ENCODE peak calls at places on chromosomes 16 and 17, in four cellular contexts. One of them, this sample, is unnamed.

GRCh38 chr17:40524243-40524965 is 23.0 kb upstream of the TNS4 start:
- DNase-seq in GM12878: no peak
- DNase-seq in WTC11: peak; percentile 8
- DNase-seq in K562: no peak
- DNase-seq in this sample: peak; percentile 72

GRCh38 chr17:63476494-63476856 is 386 bp upstream of the ACE start:
- DNase-seq in GM12878: no peak
- DNase-seq in K562: peak; percentile 81
- DNase-seq in WTC11: peak; percentile 65
- DNase-seq in this sample: no peak

GRCh38 chr17:55609737-55610201 is 98.5 kb upstream of the SMIM36 start:
- DNase-seq in GM12878: no peak
- DNase-seq in WTC11: no peak
- DNase-seq in K562: no peak
- DNase-seq in this sample: no peak

GRCh38 chr17:9209347-9209746 is 188.0 kb downstream of the NTN1 start:
- DNase-seq in K562: no peak
- DNase-seq in WTC11: no peak
- DNase-seq in GM12878: no peak
- DNase-seq in this sample: no peak

GRCh38 chr17:48012151-48012520 is 25.5 kb downstream of the COPZ2 start:
- DNase-seq in GM12878: no peak
- DNase-seq in WTC11: peak; percentile 75
- DNase-seq in K562: peak; percentile 89
- DNase-seq in this sample: no peak

GRCh38 chr16:11066231-11066870 is 122.0 kb downstream of the CLEC16A start:
- DNase-seq in GM12878: no peak
- DNase-seq in K562: no peak
- DNase-seq in WTC11: no peak
- DNase-seq in this sample: no peak

GRCh38 chr17:58330544-58330996 is 2.0 kb upstream of the TSPOAP1 start:
- DNase-seq in WTC11: no peak
- DNase-seq in GM12878: no peak
- DNase-seq in K562: no peak
- DNase-seq in this sample: no peak

GRCh38 chr17:32870027-32870670 is 6.8 kb downstream of the MYO1D start:
- DNase-seq in K562: no peak
- DNase-seq in GM12878: no peak
- DNase-seq in WTC11: no peak
- DNase-seq in this sample: no peak

GRCh38 chr17:2018716-2019490 is 6.2 kb downstream of the RTN4RL1 start:
- DNase-seq in WTC11: no peak
- DNase-seq in K562: no peak
- DNase-seq in GM12878: no peak
- DNase-seq in this sample: no peak

GRCh38 chr16:424623-425081 is 797 bp upstream of the RAB11FIP3 start:
- DNase-seq in GM12878: no peak
- DNase-seq in WTC11: no peak
- DNase-seq in K562: no peak
- DNase-seq in this sample: no peak

GRCh38 chr17:59771093-59771492 is 63.6 kb downstream of the VMP1 start:
- DNase-seq in GM12878: no peak
- DNase-seq in K562: no peak
- DNase-seq in WTC11: no peak
- DNase-seq in this sample: no peak

GRCh38 chr16:48536600-48537200 is 73.3 kb downstream of the N4BP1 start:
- DNase-seq in WTC11: no peak
- DNase-seq in K562: no peak
- DNase-seq in GM12878: no peak
- DNase-seq in this sample: no peak

GRCh38 chr16:66255647-66256046 is 110.8 kb upstream of the CDH5 start:
- DNase-seq in K562: no peak
- DNase-seq in WTC11: peak; percentile 32
- DNase-seq in GM12878: no peak
- DNase-seq in this sample: no peak

GRCh38 chr16:11114366-11115164 is 141.4 kb downstream of the SOCS1 start:
- DNase-seq in GM12878: no peak
- DNase-seq in WTC11: no peak
- DNase-seq in K562: no peak
- DNase-seq in this sample: no peak

GRCh38 chr16:20064931-20065330 is 8.8 kb downstream of the GPR139 start:
- DNase-seq in K562: no peak
- DNase-seq in GM12878: no peak
- DNase-seq in WTC11: no peak
- DNase-seq in this sample: no peak

GRCh38 chr17:80063815-80064585 is 27.6 kb downstream of the CCDC40 start:
- DNase-seq in GM12878: no peak
- DNase-seq in WTC11: no peak
- DNase-seq in K562: peak; percentile 65
- DNase-seq in this sample: peak; percentile 81

GRCh38 chr17:73371285-73371684 is 59.5 kb upstream of the CDC42EP4 start:
- DNase-seq in GM12878: no peak
- DNase-seq in K562: no peak
- DNase-seq in WTC11: no peak
- DNase-seq in this sample: no peak

GRCh38 chr17:76561799-76562268 is 22.0 kb downstream of the PRCD start:
- DNase-seq in WTC11: no peak
- DNase-seq in GM12878: no peak
- DNase-seq in K562: no peak
- DNase-seq in this sample: no peak

GRCh38 chr17:31680126-31680525 is 178.9 kb downstream of the COPRS start:
- DNase-seq in K562: no peak
- DNase-seq in WTC11: no peak
- DNase-seq in GM12878: peak; percentile 71
- DNase-seq in this sample: no peak

GRCh38 chr16:89026121-89026612 is 49.2 kb upstream of the CBFA2T3 start:
- DNase-seq in GM12878: peak; percentile 72
- DNase-seq in WTC11: peak; percentile 5
- DNase-seq in K562: peak; percentile 49
- DNase-seq in this sample: no peak

GRCh38 chr16:7393680-7394079 is 61.0 kb downstream of the RBFOX1 start:
- DNase-seq in GM12878: no peak
- DNase-seq in WTC11: no peak
- DNase-seq in K562: no peak
- DNase-seq in this sample: no peak

GRCh38 chr17:1149869-1150268 is 29.9 kb downstream of the ABR start:
- DNase-seq in WTC11: no peak
- DNase-seq in K562: no peak
- DNase-seq in GM12878: no peak
- DNase-seq in this sample: no peak

GRCh38 chr16:72240949-72241348 is 69.0 kb upstream of the PMFBP1 start:
- DNase-seq in WTC11: no peak
- DNase-seq in K562: no peak
- DNase-seq in GM12878: no peak
- DNase-seq in this sample: no peak

GRCh38 chr17:80125656-80126448 is 21.1 kb downstream of the EIF4A3 start:
- DNase-seq in GM12878: no peak
- DNase-seq in K562: no peak
- DNase-seq in WTC11: no peak
- DNase-seq in this sample: no peak

GRCh38 chr17:11598274-11599221 is at the start of gene DNAH9:
- DNase-seq in K562: peak; percentile 87
- DNase-seq in WTC11: peak; percentile 93
- DNase-seq in GM12878: no peak
- DNase-seq in this sample: peak; percentile 66

GRCh38 chr17:44438634-44439033 is 49.2 kb upstream of the ITGA2B start:
- DNase-seq in WTC11: no peak
- DNase-seq in K562: no peak
- DNase-seq in GM12878: no peak
- DNase-seq in this sample: no peak

GRCh38 chr16:3954411-3954921 is 74.0 kb upstream of the CREBBP start:
- DNase-seq in K562: no peak
- DNase-seq in GM12878: no peak
- DNase-seq in WTC11: no peak
- DNase-seq in this sample: peak; percentile 17

GRCh38 chr16:47063011-47063724 is 80.6 kb downstream of the NETO2 start:
- DNase-seq in K562: no peak
- DNase-seq in WTC11: no peak
- DNase-seq in GM12878: no peak
- DNase-seq in this sample: no peak

GRCh38 chr16:47060596-47060995 is 83.1 kb downstream of the NETO2 start:
- DNase-seq in K562: no peak
- DNase-seq in WTC11: no peak
- DNase-seq in GM12878: no peak
- DNase-seq in this sample: no peak

GRCh38 chr16:47058295-47059086 is 85.0 kb upstream of the DNAJA2 start:
- DNase-seq in K562: peak; percentile 16
- DNase-seq in GM12878: no peak
- DNase-seq in WTC11: no peak
- DNase-seq in this sample: peak; percentile 94

GRCh38 chr16:47059991-47060390 is 83.8 kb downstream of the NETO2 start:
- DNase-seq in WTC11: no peak
- DNase-seq in K562: no peak
- DNase-seq in GM12878: no peak
- DNase-seq in this sample: no peak

DNA sequence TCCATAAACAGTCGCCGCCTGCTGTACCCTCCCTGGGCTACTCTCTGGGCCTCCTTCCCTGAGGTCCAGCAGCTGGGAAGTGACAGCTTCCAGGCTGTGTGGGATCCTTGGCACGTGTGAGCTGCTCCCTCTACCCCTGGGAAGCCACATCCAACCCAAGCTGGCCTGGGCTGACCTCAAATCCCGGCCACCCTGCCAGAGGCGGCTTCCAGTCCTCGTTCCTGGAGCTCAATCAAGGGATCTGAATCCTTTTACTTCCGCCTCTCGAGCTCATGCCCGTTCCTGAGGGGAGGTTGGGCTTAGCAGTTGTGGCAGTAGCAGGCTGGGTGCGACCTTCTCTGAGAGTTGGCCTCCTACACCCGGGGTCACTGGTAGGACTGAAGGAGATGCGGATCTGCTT is 82.5 kb downstream of the NETO2 start:
- DNase-seq in GM12878: no peak
- DNase-seq in WTC11: no peak
- DNase-seq in K562: no peak
- DNase-seq in this sample: no peak
- TF ChIP-seq CBFB in GM12878: no peak
- TF ChIP-seq CBFB in WTC11: no peak
- TF ChIP-seq CBFB in K562: no peak
- TF ChIP-seq CBFB in this sample: no peak

DNA sequence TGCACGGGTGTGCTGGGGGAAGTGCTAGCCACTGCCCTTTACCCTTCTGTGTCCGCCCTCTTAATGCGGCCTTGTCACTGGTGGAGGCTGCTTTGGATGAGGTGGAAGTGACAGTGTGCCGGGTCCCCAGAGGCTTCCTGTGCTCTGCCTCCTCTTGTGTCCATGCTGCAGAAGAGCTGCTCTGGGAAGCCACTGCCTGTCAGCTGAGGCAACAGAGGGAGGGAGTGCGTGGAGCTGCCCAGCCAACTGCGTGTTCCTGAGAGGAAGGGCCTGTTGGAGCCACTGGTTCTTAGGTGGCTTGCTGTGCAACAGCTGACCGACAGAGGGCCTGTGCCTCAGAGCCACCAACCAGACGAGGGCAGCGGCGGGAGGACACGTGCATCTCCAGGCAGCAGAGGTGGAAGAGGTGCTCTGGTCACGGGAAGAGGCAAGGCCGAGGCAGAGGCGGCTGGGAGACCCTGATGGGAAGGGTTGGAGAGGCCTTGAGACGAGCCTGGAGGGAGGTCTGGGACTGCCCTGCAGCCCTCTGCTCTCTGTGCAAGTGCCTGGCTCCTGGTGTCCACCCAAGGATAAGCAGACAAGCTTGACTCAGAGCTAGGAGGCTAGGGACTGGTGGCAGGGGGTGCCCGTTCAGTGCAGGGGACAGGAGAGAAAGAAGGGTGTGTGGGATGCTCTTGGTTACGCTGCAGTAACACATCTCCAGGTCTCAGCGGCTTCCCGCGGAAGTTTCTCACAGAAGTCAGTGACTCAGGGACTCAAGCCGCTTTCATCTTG is 25.4 kb downstream of the B9D1 start:
- DNase-seq in K562: no peak
- DNase-seq in WTC11: peak; percentile 36
- DNase-seq in GM12878: no peak
- DNase-seq in this sample: peak; percentile 68
- TF ChIP-seq CBFB in K562: no peak
- TF ChIP-seq CBFB in WTC11: peak; percentile 50
- TF ChIP-seq CBFB in GM12878: no peak
- TF ChIP-seq CBFB in this sample: no peak

DNA sequence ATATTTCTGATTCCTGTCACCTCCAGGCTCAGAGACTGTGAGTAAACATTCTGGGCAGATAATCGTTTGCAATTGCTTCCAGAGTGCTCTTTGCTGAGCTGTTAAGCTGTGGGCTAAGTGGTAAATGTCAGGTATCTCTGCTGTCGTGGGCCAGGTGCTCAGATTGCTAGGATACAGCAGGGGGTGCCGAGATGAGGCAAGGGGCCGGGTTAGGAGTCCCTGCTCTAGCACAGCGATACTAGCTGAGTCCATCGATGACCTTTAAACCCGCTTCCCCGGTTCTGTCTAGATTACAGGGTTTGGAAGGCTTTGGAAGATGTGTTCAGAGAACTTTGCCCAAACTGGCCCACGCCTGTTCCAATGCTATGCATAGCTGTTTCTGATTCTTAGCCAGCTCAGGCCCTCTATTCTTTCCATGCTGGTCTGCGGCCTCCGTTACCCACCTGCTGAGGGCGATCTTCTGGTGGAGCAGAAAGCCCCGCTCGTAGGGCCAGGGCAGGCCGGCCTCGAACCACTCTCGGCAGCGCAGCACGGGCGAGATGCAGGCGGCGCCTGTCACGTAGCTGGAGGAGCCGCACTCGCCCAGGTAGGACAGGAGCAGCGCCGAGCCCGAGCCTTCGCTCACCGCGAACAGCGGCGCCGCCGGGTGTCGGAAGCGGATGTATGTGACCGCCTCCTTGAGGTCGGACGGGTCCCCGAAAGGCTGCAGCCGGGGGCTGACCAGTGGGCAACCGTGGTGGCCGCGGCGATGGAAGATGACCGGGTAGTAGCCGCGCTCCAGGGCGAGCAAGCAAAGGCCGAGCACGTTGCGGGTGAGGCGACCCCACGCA is 979 bp downstream of the ABHD15 start:
- DNase-seq in GM12878: no peak
- DNase-seq in WTC11: peak; percentile 76
- DNase-seq in K562: no peak
- DNase-seq in this sample: peak; percentile 25
- TF ChIP-seq CBFB in GM12878: no peak
- TF ChIP-seq CBFB in WTC11: no peak
- TF ChIP-seq CBFB in K562: no peak
- TF ChIP-seq CBFB in this sample: no peak

DNA sequence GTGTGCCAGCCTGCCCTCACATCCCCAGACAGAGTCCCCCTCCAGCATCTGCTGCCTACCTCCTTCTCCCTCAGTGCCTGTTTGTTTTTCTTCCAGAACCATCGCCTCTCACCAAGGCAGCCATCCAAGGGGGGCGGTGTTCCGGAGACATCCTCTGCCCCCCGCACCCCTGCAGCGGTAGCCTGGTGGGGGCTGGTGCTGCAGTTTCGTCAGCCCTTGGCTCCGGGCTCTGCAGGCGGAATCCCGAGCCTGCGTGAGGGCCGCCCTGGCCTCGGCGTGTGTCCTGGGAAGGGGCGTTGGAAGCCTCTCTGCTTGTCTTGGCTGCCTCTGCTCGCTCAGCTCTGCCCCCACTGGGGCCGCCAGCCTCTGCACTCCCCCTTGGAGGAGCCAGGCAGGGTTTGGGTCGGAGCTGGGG is 126.0 kb upstream of the CIBAR2 start:
- DNase-seq in WTC11: peak; percentile 77
- DNase-seq in K562: no peak
- DNase-seq in GM12878: no peak
- DNase-seq in this sample: no peak
- TF ChIP-seq CBFB in WTC11: no peak
- TF ChIP-seq CBFB in K562: no peak
- TF ChIP-seq CBFB in GM12878: no peak
- TF ChIP-seq CBFB in this sample: no peak

GRCh38 chr17:4566785-4567184 is 6.4 kb upstream of the GGT6 start:
- DNase-seq in K562: peak; percentile 59
- DNase-seq in WTC11: peak; percentile 80
- DNase-seq in GM12878: no peak
- DNase-seq in this sample: peak; percentile 69
- TF ChIP-seq CBFB in K562: no peak
- TF ChIP-seq CBFB in WTC11: no peak
- TF ChIP-seq CBFB in GM12878: no peak
- TF ChIP-seq CBFB in this sample: no peak

This sample was measured in HepG2.